ENCODE peak calls at places on chromosomes 16 and 17, in six cellular contexts. One of them, this sample, is unnamed.

GRCh38 chr17:60171753-60172079 is 21.9 kb downstream of the CA4 start:
- DNase-seq in Calu3: no peak
- DNase-seq in CD8-positive, alpha-beta T cell: no peak
- DNase-seq in cardiac muscle cell: no peak
- DNase-seq in HL-60: no peak
- DNase-seq in AG09309: no peak
- DNase-seq in this sample: no peak

GRCh38 chr17:63185420-63185819 is 219.4 kb downstream of the TANC2 start:
- DNase-seq in Calu3: no peak
- DNase-seq in CD8-positive, alpha-beta T cell: no peak
- DNase-seq in cardiac muscle cell: no peak
- DNase-seq in HL-60: no peak
- DNase-seq in AG09309: no peak
- DNase-seq in this sample: no peak

GRCh38 chr17:73369126-73369525 is 57.3 kb upstream of the CDC42EP4 start:
- DNase-seq in Calu3: no peak
- DNase-seq in CD8-positive, alpha-beta T cell: no peak
- DNase-seq in cardiac muscle cell: peak; percentile 41
- DNase-seq in HL-60: peak; percentile 70
- DNase-seq in AG09309: no peak
- DNase-seq in this sample: no peak

GRCh38 chr17:19336938-19337711 is 25.4 kb downstream of the B9D1 start:
- DNase-seq in Calu3: no peak
- DNase-seq in CD8-positive, alpha-beta T cell: no peak
- DNase-seq in cardiac muscle cell: no peak
- DNase-seq in HL-60: no peak
- DNase-seq in AG09309: no peak
- DNase-seq in this sample: no peak

GRCh38 chr17:8887834-8888703 is 20.6 kb upstream of the PIK3R6 start:
- DNase-seq in Calu3: no peak
- DNase-seq in CD8-positive, alpha-beta T cell: no peak
- DNase-seq in cardiac muscle cell: peak; percentile 60
- DNase-seq in HL-60: no peak
- DNase-seq in AG09309: no peak
- DNase-seq in this sample: peak; percentile 45

GRCh38 chr17:77363821-77364361 is 223.1 kb downstream of the SEC14L1 start:
- DNase-seq in Calu3: peak; percentile 64
- DNase-seq in CD8-positive, alpha-beta T cell: peak; percentile 55
- DNase-seq in cardiac muscle cell: peak; percentile 59
- DNase-seq in HL-60: no peak
- DNase-seq in AG09309: no peak
- DNase-seq in this sample: no peak

GRCh38 chr16:56190903-56191806 is at the start of gene GNAO1:
- DNase-seq in Calu3: peak; percentile 49
- DNase-seq in CD8-positive, alpha-beta T cell: peak; percentile 65
- DNase-seq in cardiac muscle cell: peak; percentile 72
- DNase-seq in HL-60: no peak
- DNase-seq in AG09309: no peak
- DNase-seq in this sample: peak; percentile 34

GRCh38 chr17:15456972-15457722 is 10.3 kb downstream of the CDRT4 start:
- DNase-seq in Calu3: no peak
- DNase-seq in CD8-positive, alpha-beta T cell: no peak
- DNase-seq in cardiac muscle cell: peak; percentile 87
- DNase-seq in HL-60: no peak
- DNase-seq in AG09309: peak; percentile 88
- DNase-seq in this sample: no peak

GRCh38 chr17:2797226-2797625 is 988 bp downstream of the RAP1GAP2 start:
- DNase-seq in Calu3: no peak
- DNase-seq in CD8-positive, alpha-beta T cell: no peak
- DNase-seq in cardiac muscle cell: no peak
- DNase-seq in HL-60: no peak
- DNase-seq in AG09309: no peak
- DNase-seq in this sample: no peak

GRCh38 chr16:49902908-49903307 is 47.0 kb upstream of the ZNF423 start:
- DNase-seq in Calu3: no peak
- DNase-seq in CD8-positive, alpha-beta T cell: no peak
- DNase-seq in cardiac muscle cell: no peak
- DNase-seq in HL-60: no peak
- DNase-seq in AG09309: no peak
- DNase-seq in this sample: no peak

GRCh38 chr16:87705780-87706277 is 60.0 kb downstream of the KLHDC4 start:
- DNase-seq in Calu3: no peak
- DNase-seq in CD8-positive, alpha-beta T cell: no peak
- DNase-seq in cardiac muscle cell: no peak
- DNase-seq in HL-60: no peak
- DNase-seq in AG09309: no peak
- DNase-seq in this sample: no peak

GRCh38 chr16:50505115-50505514 is 43.1 kb upstream of the NKD1 start:
- DNase-seq in Calu3: no peak
- DNase-seq in CD8-positive, alpha-beta T cell: no peak
- DNase-seq in cardiac muscle cell: no peak
- DNase-seq in HL-60: no peak
- DNase-seq in AG09309: no peak
- DNase-seq in this sample: no peak

GRCh38 chr17:42873321-42873720 is 22.3 kb downstream of the AOC3 start:
- DNase-seq in Calu3: no peak
- DNase-seq in CD8-positive, alpha-beta T cell: no peak
- DNase-seq in cardiac muscle cell: no peak
- DNase-seq in HL-60: no peak
- DNase-seq in AG09309: no peak
- DNase-seq in this sample: no peak

GRCh38 chr16:920722-921121 is 50.1 kb downstream of the LMF1 start:
- DNase-seq in Calu3: no peak
- DNase-seq in CD8-positive, alpha-beta T cell: no peak
- DNase-seq in cardiac muscle cell: peak; percentile 15
- DNase-seq in HL-60: no peak
- DNase-seq in AG09309: no peak
- DNase-seq in this sample: no peak

GRCh38 chr16:27706803-27707685 is 157.1 kb downstream of the KATNIP start:
- DNase-seq in Calu3: no peak
- DNase-seq in CD8-positive, alpha-beta T cell: no peak
- DNase-seq in cardiac muscle cell: no peak
- DNase-seq in HL-60: no peak
- DNase-seq in AG09309: no peak
- DNase-seq in this sample: no peak

GRCh38 chr17:19753661-19754463 is 5.8 kb upstream of the ALDH3A1 start:
- DNase-seq in Calu3: peak; percentile 72
- DNase-seq in CD8-positive, alpha-beta T cell: no peak
- DNase-seq in cardiac muscle cell: no peak
- DNase-seq in HL-60: no peak
- DNase-seq in AG09309: no peak
- DNase-seq in this sample: no peak

GRCh38 chr16:49564577-49565224 is 191.1 kb downstream of the C16orf78 start:
- DNase-seq in Calu3: no peak
- DNase-seq in CD8-positive, alpha-beta T cell: no peak
- DNase-seq in cardiac muscle cell: peak; percentile 17
- DNase-seq in HL-60: no peak
- DNase-seq in AG09309: no peak
- DNase-seq in this sample: no peak

GRCh38 chr16:90026135-90026534 is 6.9 kb upstream of the DBNDD1 start:
- DNase-seq in Calu3: no peak
- DNase-seq in CD8-positive, alpha-beta T cell: no peak
- DNase-seq in cardiac muscle cell: no peak
- DNase-seq in HL-60: peak; percentile 35
- DNase-seq in AG09309: no peak
- DNase-seq in this sample: no peak

GRCh38 chr17:46976626-46977270 is 2.3 kb downstream of the RPRML start:
- DNase-seq in Calu3: peak; percentile 32
- DNase-seq in CD8-positive, alpha-beta T cell: no peak
- DNase-seq in cardiac muscle cell: no peak
- DNase-seq in HL-60: no peak
- DNase-seq in AG09309: no peak
- DNase-seq in this sample: no peak

GRCh38 chr17:77859035-77859360 is 99.5 kb upstream of the TNRC6C start:
- DNase-seq in Calu3: no peak
- DNase-seq in CD8-positive, alpha-beta T cell: no peak
- DNase-seq in cardiac muscle cell: no peak
- DNase-seq in HL-60: no peak
- DNase-seq in AG09309: no peak
- DNase-seq in this sample: no peak

GRCh38 chr17:49928826-49929475 is 40.0 kb upstream of the DLX4 start:
- DNase-seq in Calu3: no peak
- DNase-seq in CD8-positive, alpha-beta T cell: no peak
- DNase-seq in cardiac muscle cell: no peak
- DNase-seq in HL-60: no peak
- DNase-seq in AG09309: no peak
- DNase-seq in this sample: no peak

GRCh38 chr16:88920618-88921602 is 54.5 kb upstream of the PABPN1L start:
- DNase-seq in Calu3: peak; percentile 73
- DNase-seq in CD8-positive, alpha-beta T cell: no peak
- DNase-seq in cardiac muscle cell: peak; percentile 76
- DNase-seq in HL-60: peak; percentile 19
- DNase-seq in AG09309: peak; percentile 16
- DNase-seq in this sample: peak; percentile 68

GRCh38 chr16:83977056-83977815 is 9.2 kb downstream of the NECAB2 start:
- DNase-seq in Calu3: no peak
- DNase-seq in CD8-positive, alpha-beta T cell: no peak
- DNase-seq in cardiac muscle cell: no peak
- DNase-seq in HL-60: no peak
- DNase-seq in AG09309: no peak
- DNase-seq in this sample: no peak

GRCh38 chr16:13594798-13595197 is 325.2 kb upstream of the ERCC4 start:
- DNase-seq in Calu3: no peak
- DNase-seq in CD8-positive, alpha-beta T cell: no peak
- DNase-seq in cardiac muscle cell: no peak
- DNase-seq in HL-60: no peak
- DNase-seq in AG09309: no peak
- DNase-seq in this sample: no peak

GRCh38 chr17:11742891-11743290 is 144.6 kb downstream of the DNAH9 start:
- DNase-seq in Calu3: no peak
- DNase-seq in CD8-positive, alpha-beta T cell: no peak
- DNase-seq in cardiac muscle cell: no peak
- DNase-seq in HL-60: no peak
- DNase-seq in AG09309: no peak
- DNase-seq in this sample: no peak
- TF ChIP-seq CTCF in Calu3: no peak
- TF ChIP-seq CTCF in CD8-positive, alpha-beta T cell: no peak
- TF ChIP-seq CTCF in cardiac muscle cell: no peak
- TF ChIP-seq CTCF in HL-60: no peak
- TF ChIP-seq CTCF in AG09309: no peak
- TF ChIP-seq CTCF in this sample: no peak

DNA sequence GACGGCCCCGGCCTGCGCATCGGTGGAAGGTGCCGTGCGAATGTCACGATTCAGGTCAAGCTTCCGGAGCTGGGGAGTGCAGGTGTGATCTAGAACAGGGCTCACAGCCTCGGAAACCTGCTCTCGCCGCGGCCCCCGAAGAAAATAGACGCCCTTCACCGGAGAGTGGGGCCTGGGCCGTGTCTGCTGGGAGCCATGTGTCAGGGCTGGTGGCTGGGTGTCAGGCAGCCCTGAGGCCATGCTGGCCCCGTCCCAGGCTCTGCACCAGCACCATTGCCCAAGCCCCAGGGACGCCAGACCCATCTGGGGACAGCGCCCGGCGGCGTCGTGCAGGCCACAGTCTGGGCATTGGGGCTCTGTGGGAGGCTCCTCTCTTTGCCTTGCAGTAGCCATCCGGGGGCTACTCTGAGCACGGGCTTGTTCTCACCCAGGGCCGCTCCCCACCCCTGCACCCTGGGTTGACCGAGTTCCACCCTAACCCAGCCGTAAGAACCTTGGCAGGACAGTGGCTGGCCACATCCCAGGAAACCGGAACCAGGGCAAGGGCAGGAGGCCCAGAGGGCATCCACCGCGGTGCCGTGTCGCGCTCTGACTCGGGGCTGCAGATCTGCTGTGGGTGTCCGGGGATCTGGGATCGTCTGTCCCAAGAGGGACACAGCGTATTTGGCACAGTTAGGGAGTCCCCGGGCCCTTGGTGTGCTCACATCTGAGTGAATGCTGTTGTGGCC is 5.3 kb upstream of the NUDT16L1 start:
- DNase-seq in Calu3: no peak
- DNase-seq in CD8-positive, alpha-beta T cell: no peak
- DNase-seq in cardiac muscle cell: no peak
- DNase-seq in HL-60: no peak
- DNase-seq in AG09309: no peak
- DNase-seq in this sample: no peak
- TF ChIP-seq CTCF in Calu3: no peak
- TF ChIP-seq CTCF in CD8-positive, alpha-beta T cell: no peak
- TF ChIP-seq CTCF in cardiac muscle cell: no peak
- TF ChIP-seq CTCF in HL-60: no peak
- TF ChIP-seq CTCF in AG09309: no peak
- TF ChIP-seq CTCF in this sample: no peak

GRCh38 chr16:68590201-68590994 is 51.3 kb downstream of the ZFP90 start:
- DNase-seq in Calu3: peak; percentile 93
- DNase-seq in CD8-positive, alpha-beta T cell: peak; percentile 62
- DNase-seq in cardiac muscle cell: peak; percentile 77
- DNase-seq in HL-60: peak; percentile 81
- DNase-seq in AG09309: peak; percentile 10
- DNase-seq in this sample: peak; percentile 85
- TF ChIP-seq CTCF in Calu3: peak; percentile 90
- TF ChIP-seq CTCF in CD8-positive, alpha-beta T cell: peak; percentile 52
- TF ChIP-seq CTCF in cardiac muscle cell: peak; percentile 79
- TF ChIP-seq CTCF in HL-60: peak; percentile 2
- TF ChIP-seq CTCF in AG09309: peak; percentile 98
- TF ChIP-seq CTCF in this sample: peak; percentile 46

GRCh38 chr17:61728297-61728836 is 135.0 kb downstream of the BRIP1 start:
- DNase-seq in Calu3: no peak
- DNase-seq in CD8-positive, alpha-beta T cell: no peak
- DNase-seq in cardiac muscle cell: no peak
- DNase-seq in HL-60: no peak
- DNase-seq in AG09309: no peak
- DNase-seq in this sample: no peak

GRCh38 chr17:61731330-61731729 is 132.0 kb downstream of the BRIP1 start:
- DNase-seq in Calu3: no peak
- DNase-seq in CD8-positive, alpha-beta T cell: no peak
- DNase-seq in cardiac muscle cell: no peak
- DNase-seq in HL-60: no peak
- DNase-seq in AG09309: no peak
- DNase-seq in this sample: no peak

GRCh38 chr17:61732169-61732568 is 131.2 kb downstream of the BRIP1 start:
- DNase-seq in Calu3: no peak
- DNase-seq in CD8-positive, alpha-beta T cell: no peak
- DNase-seq in cardiac muscle cell: no peak
- DNase-seq in HL-60: no peak
- DNase-seq in AG09309: no peak
- DNase-seq in this sample: no peak

GRCh38 chr17:61726977-61727376 is 136.0 kb upstream of the NACA2 start:
- DNase-seq in Calu3: no peak
- DNase-seq in CD8-positive, alpha-beta T cell: no peak
- DNase-seq in cardiac muscle cell: no peak
- DNase-seq in HL-60: no peak
- DNase-seq in AG09309: no peak
- DNase-seq in this sample: no peak

DNA sequence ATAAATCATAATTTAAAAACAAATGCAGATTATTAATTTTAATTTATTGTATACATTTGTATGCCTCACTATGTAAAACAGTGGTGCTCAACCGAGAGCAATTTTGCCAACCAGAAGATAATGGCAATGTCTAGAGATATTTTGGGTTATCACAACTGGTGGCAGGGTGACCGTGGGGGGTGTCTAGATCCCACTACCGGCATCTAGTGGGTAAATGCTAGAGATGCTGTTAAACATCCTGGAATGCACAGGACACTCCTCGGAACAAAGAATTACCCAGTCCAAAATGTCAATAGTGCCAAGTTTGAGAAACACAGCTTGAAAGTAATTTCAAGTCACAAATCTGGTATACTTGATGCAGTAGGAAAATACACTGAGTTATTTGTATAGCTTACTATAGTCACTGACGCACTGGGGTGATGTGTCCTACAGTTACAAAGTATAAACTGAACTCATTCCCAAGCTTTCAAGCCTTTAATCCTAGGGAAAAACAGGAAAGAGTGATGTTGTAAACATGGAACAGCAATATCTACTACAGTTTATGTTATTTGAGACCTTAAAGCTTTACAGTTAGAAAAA is 133.5 kb downstream of the BRIP1 start:
- DNase-seq in Calu3: no peak
- DNase-seq in CD8-positive, alpha-beta T cell: no peak
- DNase-seq in cardiac muscle cell: no peak
- DNase-seq in HL-60: no peak
- DNase-seq in AG09309: no peak
- DNase-seq in this sample: no peak
- TF ChIP-seq CTCF in Calu3: no peak
- TF ChIP-seq CTCF in CD8-positive, alpha-beta T cell: no peak
- TF ChIP-seq CTCF in cardiac muscle cell: no peak
- TF ChIP-seq CTCF in HL-60: no peak
- TF ChIP-seq CTCF in AG09309: no peak
- TF ChIP-seq CTCF in this sample: no peak